ENCODE peak calls at places on chromosomes 16 and 17, in four cellular contexts. A is fibroblast of gingiva, M is globus pallidus, I is ureter. O is an unnamed sample.
A peak's percentile ranks its signal among the peaks of the same experiment; 100 is the strongest.

GRCh38 chr17:69608808-69609494 is 194.5 kb downstream of the MAP2K6 start:
- DNase-seq in A (peak; percentile 95), I (no peak), M (peak; percentile 20), O (no peak)

GRCh38 chr17:75645889-75646625 is 12.8 kb downstream of the SMIM5 start:
- DNase-seq in M (peak; percentile 96), A (no peak), I (peak; percentile 90), O (no peak)

GRCh38 chr17:34306466-34306865 is 12.8 kb upstream of the CCL8 start:
- DNase-seq in A (peak; percentile 75), M (no peak), I (no peak), O (peak; percentile 46)

GRCh38 chr17:74356640-74357465 is 4.8 kb downstream of the BTBD17 start:
- DNase-seq in M (no peak), I (no peak), A (no peak), O (peak; percentile 51)

GRCh38 chr16:19008770-19009169 is 25.0 kb downstream of the TMC7 start:
- DNase-seq in M (no peak), I (no peak), A (peak; percentile 95), O (no peak)

GRCh38 chr17:16449121-16449570 is 33.8 kb downstream of the TRPV2 start:
- DNase-seq in A (no peak), M (no peak), I (no peak), O (no peak)

GRCh38 chr17:45339646-45340605 is 23.1 kb upstream of the MAP3K14 start:
- DNase-seq in A (no peak), I (no peak), M (no peak), O (no peak)

GRCh38 chr17:77721823-77722160 is 236.7 kb upstream of the TNRC6C start:
- DNase-seq in A (no peak), I (no peak), M (no peak), O (no peak)

GRCh38 chr17:57363998-57364645 is 107.8 kb downstream of the MSI2 start:
- DNase-seq in I (no peak), M (no peak), A (no peak), O (no peak)

GRCh38 chr17:56934280-56934679 is 20.4 kb upstream of the TRIM25 start:
- DNase-seq in A (no peak), M (no peak), I (no peak), O (no peak)

GRCh38 chr16:50861926-50862325 is 120.0 kb downstream of the CYLD start:
- DNase-seq in A (no peak), M (peak; percentile 53), I (no peak), O (no peak)

GRCh38 chr16:85850344-85850880 is 48.5 kb upstream of the IRF8 start:
- DNase-seq in I (no peak), M (no peak), A (no peak), O (no peak)

GRCh38 chr17:12599185-12599920 is 66.3 kb upstream of the MYOCD start:
- DNase-seq in A (no peak), M (no peak), I (no peak), O (no peak)

GRCh38 chr17:6927290-6927844 is 68.5 kb upstream of the ALOX12 start:
- DNase-seq in A (peak; percentile 81), I (no peak), M (no peak), O (no peak)

GRCh38 chr17:8163978-8164814 is 1.4 kb upstream of the VAMP2 start:
- DNase-seq in I (peak; percentile 81), M (no peak), A (no peak), O (peak; percentile 92)

GRCh38 chr17:9021985-9022552 is 759 bp downstream of the NTN1 start:
- DNase-seq in I (no peak), M (no peak), A (no peak), O (peak; percentile 22)

GRCh38 chr17:56142781-56143180 is 10.5 kb upstream of the ANKFN1 start:
- DNase-seq in M (no peak), A (no peak), I (no peak), O (no peak)

GRCh38 chr16:87801679-87802300 is 36.0 kb upstream of the KLHDC4 start:
- DNase-seq in A (no peak), M (no peak), I (no peak), O (no peak)

GRCh38 chr17:30720013-30720471 is 104.5 kb downstream of the CRLF3 start:
- DNase-seq in M (no peak), I (peak; percentile 34), A (no peak), O (peak; percentile 13)

GRCh38 chr16:21162661-21163151 is 4.2 kb downstream of the LDAF1 start:
- DNase-seq in I (peak; percentile 49), A (peak; percentile 77), M (no peak), O (peak; percentile 70)

GRCh38 chr17:29590979-29591736 is 1.7 kb upstream of the GIT1 start:
- DNase-seq in I (no peak), A (no peak), M (peak; percentile 53), O (peak; percentile 74)

GRCh38 chr16:15950167-15950854 is 895 bp downstream of the ABCC1 start:
- DNase-seq in A (peak; percentile 33), I (no peak), M (no peak), O (peak; percentile 65)

GRCh38 chr17:28763137-28763799 is 19.5 kb downstream of the TRAF4 start:
- DNase-seq in M (no peak), I (no peak), A (no peak), O (no peak)

GRCh38 chr16:17466876-17467275 is 3.9 kb downstream of the XYLT1 start:
- DNase-seq in I (no peak), M (no peak), A (no peak), O (no peak)

GRCh38 chr17:59371426-59372099 is 40.1 kb downstream of the YPEL2 start:
- DNase-seq in A (peak; percentile 47), M (no peak), I (peak; percentile 70), O (peak; percentile 79)